ENCODE peak calls at places on chromosomes 3 and 15, in ten cellular contexts. Z, I, J, H, K, E, C, O, F and S are unnamed samples.

GRCh38 chr3:39191103-39191502 is 1.3 kb downstream of the XIRP1 start:
- DNase-seq in I (no peak), H (no peak), K (no peak), E (no peak), J (no peak), C (no peak), O (no peak), Z (no peak), F (no peak), S (no peak)

GRCh38 chr3:172464306-172464705 is 16.1 kb upstream of the GHSR start:
- DNase-seq in F (no peak), H (no peak), Z (no peak), I (no peak), O (no peak), E (no peak), C (no peak), J (no peak), K (no peak), S (no peak)

GRCh38 chr3:141051641-141052569 is 758 bp downstream of the SPSB4 start:
- DNase-seq in E (no peak), K (peak; percentile 89), I (no peak), H (peak; percentile 88), O (no peak), C (peak; percentile 78), J (no peak), F (no peak), Z (no peak), S (no peak)

GRCh38 chr15:71781179-71781964 is 29.0 kb upstream of the NR2E3 start:
- DNase-seq in O (peak; percentile 45), I (no peak), E (no peak), H (no peak), J (no peak), F (no peak), Z (no peak), K (no peak), C (no peak), S (no peak)

GRCh38 chr15:31893770-31894169 is 136.5 kb upstream of the CHRNA7 start:
- DNase-seq in I (no peak), J (no peak), K (no peak), O (no peak), C (no peak), Z (no peak), E (no peak), F (no peak), H (no peak), S (no peak)

GRCh38 chr3:106183762-106184391 is 315.1 kb upstream of the CBLB start:
- DNase-seq in E (no peak), H (no peak), I (no peak), O (peak; percentile 81), J (no peak), C (no peak), Z (no peak), F (no peak), K (no peak), S (no peak)

GRCh38 chr3:41075958-41076357 is 123.3 kb upstream of the CTNNB1 start:
- DNase-seq in C (no peak), E (no peak), H (peak; percentile 37), F (no peak), I (no peak), O (no peak), Z (no peak), J (no peak), K (no peak), S (peak; percentile 18)

GRCh38 chr3:52220380-52221026 is 4.9 kb downstream of the TLR9 start:
- DNase-seq in Z (peak; percentile 93), O (no peak), H (peak; percentile 93), K (no peak), F (peak; percentile 77), E (peak; percentile 76), I (peak; percentile 86), J (peak; percentile 87), C (peak; percentile 96), S (peak; percentile 90)

GRCh38 chr3:195386739-195387138 is 56.1 kb downstream of the ACAP2 start:
- DNase-seq in E (no peak), F (no peak), H (no peak), O (no peak), C (no peak), I (no peak), K (no peak), J (no peak), Z (no peak), S (no peak)

GRCh38 chr3:187935623-187936156 is 190.4 kb upstream of the BCL6 start:
- DNase-seq in F (no peak), O (peak; percentile 66), C (no peak), Z (no peak), K (no peak), E (no peak), I (no peak), J (no peak), H (peak; percentile 25), S (no peak)

GRCh38 chr15:74128785-74129350 is 1.5 kb upstream of the ISLR2 start:
- DNase-seq in C (peak; percentile 73), K (no peak), F (no peak), J (no peak), O (no peak), E (no peak), H (peak; percentile 59), I (no peak), Z (peak; percentile 40), S (no peak)

GRCh38 chr3:25428950-25429349 is 887 bp downstream of the RARB start:
- DNase-seq in E (no peak), K (no peak), C (no peak), F (no peak), O (no peak), Z (no peak), I (no peak), H (no peak), J (no peak), S (no peak)

DNA sequence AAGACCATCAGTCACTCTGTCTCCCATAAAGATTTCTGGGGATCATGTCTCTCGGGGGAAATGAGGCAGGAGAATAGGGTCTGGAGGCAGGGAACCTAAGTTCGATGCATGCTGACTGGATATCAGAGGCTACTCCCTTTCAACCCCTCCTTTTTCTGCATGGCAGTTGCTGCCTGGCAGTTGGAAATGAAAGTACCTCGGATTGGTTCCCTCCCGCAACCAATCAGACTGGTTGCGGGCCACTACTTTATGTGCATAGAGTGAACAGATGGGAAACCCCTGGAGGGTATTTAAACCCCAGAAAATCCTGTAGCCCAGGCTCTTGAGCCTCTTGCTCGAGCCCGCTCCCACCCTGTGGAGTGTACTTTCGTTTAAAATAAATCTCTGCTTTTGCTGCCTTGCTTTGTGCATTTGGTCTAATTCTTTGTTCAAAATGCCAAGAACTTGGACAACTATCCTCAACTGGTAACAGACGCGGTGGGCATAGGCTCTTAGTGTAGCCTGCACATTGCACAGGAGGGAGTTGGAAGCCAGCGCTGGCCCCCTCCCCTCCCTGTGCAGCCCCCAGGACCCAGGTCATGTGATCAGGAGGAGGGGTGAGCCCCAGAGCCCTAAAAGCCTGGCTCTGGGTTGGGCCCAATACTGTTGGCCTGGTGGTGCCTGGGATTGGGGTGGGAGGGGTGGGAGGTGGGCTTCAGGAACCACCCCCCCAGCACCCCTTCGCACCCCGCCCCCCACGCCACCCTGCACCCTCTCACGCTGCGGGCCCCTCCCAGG is 26.9 kb downstream of the RHCG start:
- DNase-seq in H (no peak), F (no peak), E (no peak), C (no peak), J (no peak), O (no peak), Z (no peak), I (no peak), K (no peak), S (no peak)
- TF ChIP-seq EP300 in H (no peak), F (no peak), E (no peak), C (no peak), J (no peak), O (no peak), Z (no peak), I (no peak), K (no peak), S (no peak)

DNA sequence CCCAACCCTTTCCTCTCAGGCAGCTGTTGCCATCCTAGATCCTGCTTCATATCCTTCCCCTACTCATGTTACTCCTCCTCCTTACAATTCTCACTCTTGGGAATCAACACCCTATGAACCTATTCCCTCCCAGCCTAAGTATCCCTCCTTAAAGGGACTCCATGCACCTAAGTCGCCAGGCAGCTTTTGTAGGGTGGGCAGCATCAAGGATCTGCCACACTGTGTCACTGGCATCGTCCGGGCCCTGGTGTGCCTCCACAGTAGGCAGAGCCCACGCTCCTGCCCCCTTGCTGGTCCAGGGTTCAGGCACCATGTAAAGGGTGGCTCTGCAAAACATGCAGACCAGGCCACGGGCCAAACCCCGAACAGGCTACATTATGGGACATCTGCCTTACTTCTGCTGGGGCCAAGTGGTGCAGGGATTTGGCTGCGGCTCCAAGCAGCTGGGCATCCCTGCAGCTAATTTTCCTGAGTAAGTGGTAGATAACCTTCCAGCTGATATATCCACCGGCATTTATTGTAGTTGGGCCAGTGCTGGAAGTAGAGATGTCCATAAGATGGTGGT is 53.4 kb downstream of the GSK3B start:
- DNase-seq in Z (no peak), J (no peak), O (no peak), F (no peak), H (no peak), K (no peak), I (no peak), C (no peak), E (no peak), S (no peak)
- TF ChIP-seq EP300 in Z (no peak), J (no peak), O (no peak), F (no peak), H (no peak), K (no peak), I (no peak), C (no peak), E (no peak), S (no peak)

DNA sequence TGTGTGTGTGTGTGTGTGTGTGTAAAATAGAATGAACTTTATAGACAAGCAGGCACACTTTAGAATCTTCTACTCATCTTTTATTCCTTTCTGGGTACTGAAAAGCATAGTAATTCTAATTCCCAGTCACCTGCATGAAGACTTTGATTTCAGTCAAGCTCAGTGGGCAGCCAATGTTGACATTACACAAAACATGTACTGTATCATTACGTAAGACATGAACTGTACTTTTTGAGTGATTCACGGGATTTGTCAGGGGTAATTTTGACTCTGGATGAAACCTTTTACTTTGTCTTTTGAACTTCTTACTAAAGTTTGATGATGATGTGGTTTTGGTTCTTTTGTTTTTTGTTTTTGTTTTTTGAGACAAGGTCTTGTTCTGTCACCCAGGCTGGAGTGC is 38.8 kb downstream of the PTPRG start:
- DNase-seq in Z (no peak), J (no peak), I (no peak), H (no peak), K (no peak), O (no peak), C (no peak), E (no peak), F (no peak), S (no peak)
- TF ChIP-seq EP300 in Z (no peak), J (no peak), I (no peak), H (no peak), K (no peak), O (no peak), C (no peak), E (no peak), F (no peak), S (no peak)

DNA sequence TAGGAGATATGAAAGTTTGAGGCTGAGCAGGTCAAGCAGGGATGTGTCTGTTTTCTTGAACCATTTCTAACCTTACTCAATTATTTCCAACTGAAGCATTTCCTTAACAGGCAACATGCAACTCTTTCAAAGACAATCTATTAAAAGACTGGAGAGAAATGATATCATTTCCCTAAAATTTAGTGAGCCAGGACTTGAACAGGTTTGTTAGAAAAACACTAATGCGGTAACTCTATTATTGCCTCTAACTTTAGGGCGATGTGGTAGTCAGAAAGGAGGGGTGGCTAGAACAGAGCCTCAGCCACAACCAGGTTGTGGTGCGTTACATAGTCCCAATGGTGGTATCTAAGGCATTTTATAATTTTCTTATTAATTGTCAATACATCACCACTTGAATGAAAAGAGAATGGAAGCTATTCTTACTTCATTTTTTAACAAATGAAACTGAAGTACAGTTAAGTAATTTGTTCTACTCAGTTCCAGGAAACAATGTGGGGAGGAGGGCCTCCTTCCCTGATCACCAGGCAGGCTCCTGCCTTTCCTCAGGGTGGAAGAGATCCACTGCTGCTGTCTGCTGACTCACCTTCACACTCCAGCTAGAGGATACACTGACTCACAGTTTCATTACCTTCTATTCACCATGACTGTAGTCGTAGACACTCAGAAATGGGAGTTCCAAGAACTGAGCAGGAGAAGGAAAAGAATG is 22.8 kb downstream of the MYO1E start:
- DNase-seq in I (peak; percentile 66), J (no peak), F (peak; percentile 16), H (peak; percentile 24), K (no peak), Z (no peak), E (peak; percentile 99), C (no peak), O (no peak), S (no peak)
- TF ChIP-seq EP300 in I (no peak), J (no peak), F (no peak), H (no peak), K (no peak), Z (no peak), E (no peak), C (no peak), O (no peak), S (peak; percentile 30)